ENCODE peak calls at places on chromosomes 16 and 17, in six cellular contexts. T, R, Y, I, W and X are unnamed samples.

GRCh38 chr17:4327638-4328037 is 38.8 kb downstream of the UBE2G1 start:
- DNase-seq in W (no peak), R (no peak), I (no peak), T (no peak), Y (no peak), X (no peak)

GRCh38 chr17:44438634-44439033 is 49.2 kb upstream of the ITGA2B start:
- DNase-seq in R (no peak), T (no peak), I (no peak), Y (peak), W (no peak), X (peak)

GRCh38 chr16:70454221-70455034 is at the start of gene FCSK:
- DNase-seq in I (peak), W (peak), T (peak), Y (peak), R (peak), X (peak)

GRCh38 chr16:27471661-27472060 is 69.7 kb downstream of the IL21R start:
- DNase-seq in T (no peak), R (no peak), I (no peak), W (no peak), Y (no peak), X (no peak)

GRCh38 chr17:55585629-55586028 is 74.4 kb upstream of the SMIM36 start:
- DNase-seq in Y (no peak), T (no peak), R (no peak), W (no peak), I (no peak), X (no peak)

GRCh38 chr17:42659079-42659931 is at the start of gene TUBG2:
- DNase-seq in Y (peak), W (peak), T (peak), I (peak), R (peak), X (peak)

GRCh38 chr17:68497885-68498319 is 14.3 kb upstream of the PRKAR1A start:
- DNase-seq in Y (no peak), I (no peak), W (no peak), T (no peak), R (no peak), X (no peak)

GRCh38 chr16:74304164-74304834 is 7.7 kb downstream of the PSMD7 start:
- DNase-seq in T (no peak), W (no peak), R (no peak), I (peak), Y (peak), X (no peak)

GRCh38 chr17:63222655-63223054 is 223.5 kb downstream of the CYB561 start:
- DNase-seq in R (no peak), Y (peak), W (no peak), T (no peak), I (no peak), X (peak)

GRCh38 chr17:16083223-16083622 is 83.6 kb downstream of the TTC19 start:
- DNase-seq in I (no peak), R (no peak), Y (no peak), T (no peak), W (no peak), X (no peak)

GRCh38 chr17:40555296-40556190 is 9.7 kb downstream of the CCR7 start:
- DNase-seq in R (no peak), T (no peak), I (no peak), Y (no peak), W (no peak), X (no peak)

GRCh38 chr16:19689342-19689741 is 28.7 kb downstream of the KNOP1 start:
- DNase-seq in W (no peak), R (no peak), I (no peak), Y (no peak), T (no peak), X (no peak)

GRCh38 chr16:11173426-11173825 is 82.6 kb downstream of the SOCS1 start:
- DNase-seq in R (no peak), T (no peak), W (no peak), Y (no peak), I (no peak), X (no peak)

GRCh38 chr17:32161506-32162365 is 19.4 kb downstream of the RHOT1 start:
- DNase-seq in I (peak), T (no peak), Y (no peak), R (peak), W (no peak), X (no peak)

GRCh38 chr17:77478899-77479298 is 338.1 kb downstream of the SEC14L1 start:
- DNase-seq in W (no peak), R (no peak), I (no peak), T (no peak), Y (no peak), X (no peak)

GRCh38 chr17:79927136-79927661 is 88.0 kb upstream of the CBX4 start:
- DNase-seq in R (no peak), W (no peak), Y (no peak), I (no peak), T (no peak), X (no peak)

GRCh38 chr17:57918017-57918895 is 37.0 kb downstream of the CUEDC1 start:
- DNase-seq in Y (no peak), I (no peak), R (no peak), T (no peak), W (no peak), X (peak)

GRCh38 chr17:7711356-7711755 is 6.2 kb upstream of the DNAH2 start:
- DNase-seq in Y (peak), T (peak), R (no peak), I (no peak), W (no peak), X (peak)

GRCh38 chr17:7502987-7503386 is 18.8 kb downstream of the POLR2A start:
- DNase-seq in I (no peak), R (no peak), Y (peak), T (no peak), W (no peak), X (peak)

GRCh38 chr17:4176803-4177472 is 33.9 kb downstream of the CYB5D2 start:
- DNase-seq in R (no peak), W (no peak), Y (no peak), I (no peak), T (no peak), X (no peak)

GRCh38 chr17:30340957-30341356 is 7.1 kb upstream of the TMIGD1 start:
- DNase-seq in T (no peak), R (no peak), W (no peak), I (no peak), Y (no peak), X (peak)

GRCh38 chr17:59244081-59244480 is 23.8 kb downstream of the GDPD1 start:
- DNase-seq in I (no peak), Y (no peak), R (no peak), W (no peak), T (no peak), X (no peak)

GRCh38 chr17:12296120-12296727 is 275.5 kb downstream of the MAP2K4 start:
- DNase-seq in R (peak), T (no peak), Y (peak), I (no peak), W (no peak), X (peak)

GRCh38 chr17:17781591-17782424 is 55.0 kb downstream of the SREBF1 start:
- DNase-seq in R (no peak), T (peak), I (no peak), Y (peak), W (peak), X (peak)

GRCh38 chr17:41734139-41734948 is at the start of gene HAP1:
- DNase-seq in R (no peak), I (no peak), W (no peak), T (peak), Y (peak), X (peak)

GRCh38 chr16:83351846-83352245 is 455.9 kb upstream of the HSBP1 start:
- DNase-seq in T (no peak), I (no peak), Y (no peak), W (no peak), R (no peak), X (no peak)

GRCh38 chr16:57032346-57032745 is 43.0 kb downstream of the NLRC5 start:
- DNase-seq in W (no peak), Y (no peak), T (no peak), I (no peak), R (no peak), X (no peak)

GRCh38 chr17:61361084-61361483 is 38.6 kb upstream of the TBX2 start:
- DNase-seq in Y (no peak), W (no peak), T (no peak), I (no peak), R (peak), X (no peak)

GRCh38 chr16:75527825-75528299 is 8.0 kb downstream of the CHST5 start:
- DNase-seq in I (no peak), W (no peak), R (no peak), T (no peak), Y (no peak), X (no peak)

GRCh38 chr17:62827722-62828498 is 19.8 kb upstream of the MARCHF10 start:
- DNase-seq in R (no peak), Y (no peak), W (peak), T (no peak), I (no peak), X (no peak)

GRCh38 chr17:41632482-41633105 is 8.2 kb upstream of the KRT17 start:
- DNase-seq in Y (no peak), R (no peak), I (no peak), T (no peak), W (no peak), X (no peak)

GRCh38 chr16:35352431-35352830 is 1893.0 kb downstream of the TP53TG3F start:
- DNase-seq in W (no peak), I (no peak), Y (no peak), R (no peak), T (no peak), X (no peak)

GRCh38 chr17:50203589-50204345 is 2.3 kb upstream of the COL1A1 start:
- DNase-seq in T (no peak), W (no peak), I (no peak), R (peak), Y (no peak), X (no peak)

GRCh38 chr16:65889533-65889966 is 476.9 kb upstream of the CDH5 start:
- DNase-seq in Y (no peak), W (no peak), I (no peak), R (no peak), T (no peak), X (no peak)